ENCODE peak calls at places on chromosomes 7 and 10, in eight cellular contexts. One of them, this sample, is unnamed.

GRCh38 chr7:105866124-105866801 is 10.1 kb downstream of the ATXN7L1 start:
- DNase-seq in foreskin fibroblast: no peak
- DNase-seq in HCT116: no peak
- DNase-seq in fibroblast of mammary gland: no peak
- DNase-seq in GM12865: no peak
- DNase-seq in epithelial cell of esophagus: no peak
- DNase-seq in fibroblast of pulmonary artery: no peak
- DNase-seq in upper lobe of right lung: no peak
- DNase-seq in this sample: no peak

GRCh38 chr10:115827180-115827579 is 445.8 kb downstream of the GFRA1 start:
- DNase-seq in foreskin fibroblast: peak; percentile 58
- DNase-seq in HCT116: no peak
- DNase-seq in fibroblast of mammary gland: peak; percentile 59
- DNase-seq in GM12865: no peak
- DNase-seq in epithelial cell of esophagus: peak; percentile 16
- DNase-seq in fibroblast of pulmonary artery: peak; percentile 13
- DNase-seq in upper lobe of right lung: no peak
- DNase-seq in this sample: peak; percentile 13

GRCh38 chr10:121974019-121974534 is 940 bp downstream of the NSMCE4A start:
- DNase-seq in foreskin fibroblast: no peak
- DNase-seq in HCT116: no peak
- DNase-seq in fibroblast of mammary gland: no peak
- DNase-seq in GM12865: no peak
- DNase-seq in epithelial cell of esophagus: no peak
- DNase-seq in fibroblast of pulmonary artery: no peak
- DNase-seq in upper lobe of right lung: no peak
- DNase-seq in this sample: no peak

GRCh38 chr10:74078037-74078436 is 72.6 kb downstream of the AP3M1 start:
- DNase-seq in foreskin fibroblast: no peak
- DNase-seq in HCT116: no peak
- DNase-seq in fibroblast of mammary gland: peak; percentile 45
- DNase-seq in GM12865: peak; percentile 24
- DNase-seq in epithelial cell of esophagus: no peak
- DNase-seq in fibroblast of pulmonary artery: peak; percentile 39
- DNase-seq in upper lobe of right lung: no peak
- DNase-seq in this sample: peak; percentile 61

GRCh38 chr10:35640474-35640873 is 1.6 kb downstream of the FZD8 start:
- DNase-seq in foreskin fibroblast: peak; percentile 81
- DNase-seq in HCT116: no peak
- DNase-seq in fibroblast of mammary gland: peak; percentile 65
- DNase-seq in GM12865: peak; percentile 64
- DNase-seq in epithelial cell of esophagus: peak; percentile 79
- DNase-seq in fibroblast of pulmonary artery: peak; percentile 76
- DNase-seq in upper lobe of right lung: peak; percentile 87
- DNase-seq in this sample: peak; percentile 81

GRCh38 chr10:119498889-119499864 is 43.3 kb downstream of the RGS10 start:
- DNase-seq in foreskin fibroblast: no peak
- DNase-seq in HCT116: no peak
- DNase-seq in fibroblast of mammary gland: peak; percentile 14
- DNase-seq in GM12865: no peak
- DNase-seq in epithelial cell of esophagus: no peak
- DNase-seq in fibroblast of pulmonary artery: no peak
- DNase-seq in upper lobe of right lung: no peak
- DNase-seq in this sample: no peak

GRCh38 chr7:31171216-31171750 is 119.2 kb downstream of the ADCYAP1R1 start:
- DNase-seq in foreskin fibroblast: no peak
- DNase-seq in HCT116: no peak
- DNase-seq in fibroblast of mammary gland: no peak
- DNase-seq in GM12865: peak; percentile 17
- DNase-seq in epithelial cell of esophagus: no peak
- DNase-seq in fibroblast of pulmonary artery: no peak
- DNase-seq in upper lobe of right lung: no peak
- DNase-seq in this sample: no peak

GRCh38 chr7:53426145-53426750 is 390.8 kb downstream of the POM121L12 start:
- DNase-seq in foreskin fibroblast: no peak
- DNase-seq in HCT116: no peak
- DNase-seq in fibroblast of mammary gland: no peak
- DNase-seq in GM12865: no peak
- DNase-seq in epithelial cell of esophagus: no peak
- DNase-seq in fibroblast of pulmonary artery: no peak
- DNase-seq in upper lobe of right lung: no peak
- DNase-seq in this sample: no peak

GRCh38 chr7:159008417-159008816 is 136.2 kb downstream of the VIPR2 start:
- DNase-seq in foreskin fibroblast: no peak
- DNase-seq in HCT116: no peak
- DNase-seq in fibroblast of mammary gland: no peak
- DNase-seq in GM12865: no peak
- DNase-seq in epithelial cell of esophagus: no peak
- DNase-seq in fibroblast of pulmonary artery: no peak
- DNase-seq in upper lobe of right lung: peak; percentile 52
- DNase-seq in this sample: no peak

GRCh38 chr7:129613016-129613337 is 1.5 kb downstream of the NRF1 start:
- DNase-seq in foreskin fibroblast: no peak
- DNase-seq in HCT116: no peak
- DNase-seq in fibroblast of mammary gland: no peak
- DNase-seq in GM12865: no peak
- DNase-seq in epithelial cell of esophagus: no peak
- DNase-seq in fibroblast of pulmonary artery: no peak
- DNase-seq in upper lobe of right lung: no peak
- DNase-seq in this sample: no peak

GRCh38 chr7:129612112-129613015 is 844 bp downstream of the NRF1 start:
- DNase-seq in foreskin fibroblast: peak; percentile 70
- DNase-seq in HCT116: no peak
- DNase-seq in fibroblast of mammary gland: peak; percentile 64
- DNase-seq in GM12865: peak; percentile 60
- DNase-seq in epithelial cell of esophagus: peak; percentile 50
- DNase-seq in fibroblast of pulmonary artery: peak; percentile 57
- DNase-seq in upper lobe of right lung: peak; percentile 80
- DNase-seq in this sample: peak; percentile 62

GRCh38 chr7:129609666-129610065 is 1.9 kb upstream of the NRF1 start:
- DNase-seq in foreskin fibroblast: no peak
- DNase-seq in HCT116: no peak
- DNase-seq in fibroblast of mammary gland: no peak
- DNase-seq in GM12865: no peak
- DNase-seq in epithelial cell of esophagus: no peak
- DNase-seq in fibroblast of pulmonary artery: no peak
- DNase-seq in upper lobe of right lung: no peak
- DNase-seq in this sample: no peak

GRCh38 chr7:129610709-129611245 is 743 bp upstream of the NRF1 start:
- DNase-seq in foreskin fibroblast: peak; percentile 20
- DNase-seq in HCT116: no peak
- DNase-seq in fibroblast of mammary gland: no peak
- DNase-seq in GM12865: peak; percentile 16
- DNase-seq in epithelial cell of esophagus: no peak
- DNase-seq in fibroblast of pulmonary artery: no peak
- DNase-seq in upper lobe of right lung: no peak
- DNase-seq in this sample: no peak

GRCh38 chr7:129611246-129612111 is at the start of gene NRF1:
- DNase-seq in foreskin fibroblast: peak; percentile 97
- DNase-seq in HCT116: peak; percentile 48
- DNase-seq in fibroblast of mammary gland: peak; percentile 79
- DNase-seq in GM12865: peak; percentile 96
- DNase-seq in epithelial cell of esophagus: peak; percentile 95
- DNase-seq in fibroblast of pulmonary artery: peak; percentile 92
- DNase-seq in upper lobe of right lung: peak; percentile 96
- DNase-seq in this sample: peak; percentile 95
- TF ChIP-seq CTCF in foreskin fibroblast: no peak
- TF ChIP-seq CTCF in HCT116: no peak
- TF ChIP-seq CTCF in fibroblast of mammary gland: no peak
- TF ChIP-seq CTCF in GM12865: no peak
- TF ChIP-seq CTCF in epithelial cell of esophagus: no peak
- TF ChIP-seq CTCF in fibroblast of pulmonary artery: no peak
- TF ChIP-seq CTCF in upper lobe of right lung: peak; percentile 35
- TF ChIP-seq CTCF in this sample: peak; percentile 6

GRCh38 chr10:8405551-8405950 is 351.1 kb downstream of the GATA3 start:
- DNase-seq in foreskin fibroblast: no peak
- DNase-seq in HCT116: no peak
- DNase-seq in fibroblast of mammary gland: no peak
- DNase-seq in GM12865: no peak
- DNase-seq in epithelial cell of esophagus: no peak
- DNase-seq in fibroblast of pulmonary artery: no peak
- DNase-seq in upper lobe of right lung: no peak
- DNase-seq in this sample: no peak

GRCh38 chr10:8407561-8408021 is 353.1 kb downstream of the GATA3 start:
- DNase-seq in foreskin fibroblast: no peak
- DNase-seq in HCT116: no peak
- DNase-seq in fibroblast of mammary gland: no peak
- DNase-seq in GM12865: no peak
- DNase-seq in epithelial cell of esophagus: no peak
- DNase-seq in fibroblast of pulmonary artery: no peak
- DNase-seq in upper lobe of right lung: no peak
- DNase-seq in this sample: no peak

GRCh38 chr10:8402469-8403074 is 348.1 kb downstream of the GATA3 start:
- DNase-seq in foreskin fibroblast: no peak
- DNase-seq in HCT116: no peak
- DNase-seq in fibroblast of mammary gland: no peak
- DNase-seq in GM12865: no peak
- DNase-seq in epithelial cell of esophagus: no peak
- DNase-seq in fibroblast of pulmonary artery: no peak
- DNase-seq in upper lobe of right lung: no peak
- DNase-seq in this sample: no peak

GRCh38 chr10:8403711-8404371 is 349.4 kb downstream of the GATA3 start:
- DNase-seq in foreskin fibroblast: no peak
- DNase-seq in HCT116: no peak
- DNase-seq in fibroblast of mammary gland: no peak
- DNase-seq in GM12865: peak; percentile 15
- DNase-seq in epithelial cell of esophagus: no peak
- DNase-seq in fibroblast of pulmonary artery: no peak
- DNase-seq in upper lobe of right lung: no peak
- DNase-seq in this sample: no peak

GRCh38 chr10:8404721-8405120 is 350.2 kb downstream of the GATA3 start:
- DNase-seq in foreskin fibroblast: no peak
- DNase-seq in HCT116: no peak
- DNase-seq in fibroblast of mammary gland: no peak
- DNase-seq in GM12865: peak; percentile 66
- DNase-seq in epithelial cell of esophagus: no peak
- DNase-seq in fibroblast of pulmonary artery: no peak
- DNase-seq in upper lobe of right lung: no peak
- DNase-seq in this sample: no peak
- H3K4me3 ChIP-seq in foreskin fibroblast: no peak overlapping the region
- H3K4me3 ChIP-seq in HCT116: no peak overlapping the region
- H3K4me3 ChIP-seq in fibroblast of mammary gland: no peak overlapping the region
- H3K4me3 ChIP-seq in GM12865: peak overlapping the region; percentile 25
- H3K4me3 ChIP-seq in epithelial cell of esophagus: no peak overlapping the region
- H3K4me3 ChIP-seq in fibroblast of pulmonary artery: no peak overlapping the region
- H3K4me3 ChIP-seq in upper lobe of right lung: no peak overlapping the region
- H3K4me3 ChIP-seq in this sample: no peak overlapping the region

GRCh38 chr10:52663161-52663560 is 109.4 kb downstream of the MBL2 start:
- DNase-seq in foreskin fibroblast: no peak
- DNase-seq in HCT116: no peak
- DNase-seq in fibroblast of mammary gland: no peak
- DNase-seq in GM12865: no peak
- DNase-seq in epithelial cell of esophagus: no peak
- DNase-seq in fibroblast of pulmonary artery: no peak
- DNase-seq in upper lobe of right lung: no peak
- DNase-seq in this sample: no peak

GRCh38 chr10:52666931-52667330 is 105.7 kb downstream of the MBL2 start:
- DNase-seq in foreskin fibroblast: no peak
- DNase-seq in HCT116: no peak
- DNase-seq in fibroblast of mammary gland: no peak
- DNase-seq in GM12865: no peak
- DNase-seq in epithelial cell of esophagus: no peak
- DNase-seq in fibroblast of pulmonary artery: no peak
- DNase-seq in upper lobe of right lung: no peak
- DNase-seq in this sample: no peak

GRCh38 chr10:52665821-52666220 is 106.8 kb downstream of the MBL2 start:
- DNase-seq in foreskin fibroblast: no peak
- DNase-seq in HCT116: no peak
- DNase-seq in fibroblast of mammary gland: no peak
- DNase-seq in GM12865: no peak
- DNase-seq in epithelial cell of esophagus: no peak
- DNase-seq in fibroblast of pulmonary artery: no peak
- DNase-seq in upper lobe of right lung: no peak
- DNase-seq in this sample: no peak

GRCh38 chr10:52662255-52662654 is 110.3 kb downstream of the MBL2 start:
- DNase-seq in foreskin fibroblast: no peak
- DNase-seq in HCT116: no peak
- DNase-seq in fibroblast of mammary gland: no peak
- DNase-seq in GM12865: no peak
- DNase-seq in epithelial cell of esophagus: no peak
- DNase-seq in fibroblast of pulmonary artery: no peak
- DNase-seq in upper lobe of right lung: no peak
- DNase-seq in this sample: no peak

GRCh38 chr10:52664629-52665028 is 108.0 kb downstream of the MBL2 start:
- DNase-seq in foreskin fibroblast: no peak
- DNase-seq in HCT116: no peak
- DNase-seq in fibroblast of mammary gland: no peak
- DNase-seq in GM12865: no peak
- DNase-seq in epithelial cell of esophagus: no peak
- DNase-seq in fibroblast of pulmonary artery: no peak
- DNase-seq in upper lobe of right lung: no peak
- DNase-seq in this sample: no peak
- TF ChIP-seq CTCF in foreskin fibroblast: no peak
- TF ChIP-seq CTCF in HCT116: no peak
- TF ChIP-seq CTCF in fibroblast of mammary gland: no peak
- TF ChIP-seq CTCF in GM12865: no peak
- TF ChIP-seq CTCF in epithelial cell of esophagus: no peak
- TF ChIP-seq CTCF in fibroblast of pulmonary artery: no peak
- TF ChIP-seq CTCF in upper lobe of right lung: no peak
- TF ChIP-seq CTCF in this sample: no peak

GRCh38 chr10:100349672-100350071 is 2.6 kb downstream of the SCD start:
- DNase-seq in foreskin fibroblast: no peak
- DNase-seq in HCT116: no peak
- DNase-seq in fibroblast of mammary gland: no peak
- DNase-seq in GM12865: no peak
- DNase-seq in epithelial cell of esophagus: no peak
- DNase-seq in fibroblast of pulmonary artery: no peak
- DNase-seq in upper lobe of right lung: no peak
- DNase-seq in this sample: no peak
- H3K4me3 ChIP-seq in foreskin fibroblast: peak overlapping the region; percentile 83
- H3K4me3 ChIP-seq in HCT116: no peak overlapping the region
- H3K4me3 ChIP-seq in fibroblast of mammary gland: peak overlapping the region; percentile 95
- H3K4me3 ChIP-seq in GM12865: peak overlapping the region; percentile 67
- H3K4me3 ChIP-seq in epithelial cell of esophagus: peak overlapping the region; percentile 91
- H3K4me3 ChIP-seq in fibroblast of pulmonary artery: peak overlapping the region; percentile 94
- H3K4me3 ChIP-seq in upper lobe of right lung: peak overlapping the region; percentile 72
- H3K4me3 ChIP-seq in this sample: peak overlapping the region; percentile 93

GRCh38 chr10:94320285-94320914 is 42.3 kb downstream of the NOC3L start:
- DNase-seq in foreskin fibroblast: peak; percentile 81
- DNase-seq in HCT116: peak; percentile 40
- DNase-seq in fibroblast of mammary gland: peak; percentile 65
- DNase-seq in GM12865: peak; percentile 70
- DNase-seq in epithelial cell of esophagus: peak; percentile 65
- DNase-seq in fibroblast of pulmonary artery: peak; percentile 70
- DNase-seq in upper lobe of right lung: no peak
- DNase-seq in this sample: peak; percentile 70

GRCh38 chr10:94310369-94310768 is 52.4 kb downstream of the NOC3L start:
- DNase-seq in foreskin fibroblast: no peak
- DNase-seq in HCT116: no peak
- DNase-seq in fibroblast of mammary gland: no peak
- DNase-seq in GM12865: no peak
- DNase-seq in epithelial cell of esophagus: no peak
- DNase-seq in fibroblast of pulmonary artery: no peak
- DNase-seq in upper lobe of right lung: no peak
- DNase-seq in this sample: no peak

GRCh38 chr10:94315975-94316464 is 46.7 kb downstream of the NOC3L start:
- DNase-seq in foreskin fibroblast: peak; percentile 60
- DNase-seq in HCT116: no peak
- DNase-seq in fibroblast of mammary gland: peak; percentile 78
- DNase-seq in GM12865: no peak
- DNase-seq in epithelial cell of esophagus: no peak
- DNase-seq in fibroblast of pulmonary artery: peak; percentile 86
- DNase-seq in upper lobe of right lung: no peak
- DNase-seq in this sample: peak; percentile 91

GRCh38 chr10:94314913-94315545 is 47.7 kb downstream of the NOC3L start:
- DNase-seq in foreskin fibroblast: peak; percentile 65
- DNase-seq in HCT116: no peak
- DNase-seq in fibroblast of mammary gland: peak; percentile 66
- DNase-seq in GM12865: no peak
- DNase-seq in epithelial cell of esophagus: no peak
- DNase-seq in fibroblast of pulmonary artery: peak; percentile 55
- DNase-seq in upper lobe of right lung: no peak
- DNase-seq in this sample: peak; percentile 39
- TF ChIP-seq CTCF in foreskin fibroblast: no peak
- TF ChIP-seq CTCF in HCT116: no peak
- TF ChIP-seq CTCF in fibroblast of mammary gland: peak; percentile 12
- TF ChIP-seq CTCF in GM12865: no peak
- TF ChIP-seq CTCF in epithelial cell of esophagus: no peak
- TF ChIP-seq CTCF in fibroblast of pulmonary artery: no peak
- TF ChIP-seq CTCF in upper lobe of right lung: no peak
- TF ChIP-seq CTCF in this sample: no peak

This sample was measured in cardiac fibroblast.